ENCODE peak calls at places on chromosomes 1 and 21, in five cellular contexts. K, R, X, A and S are unnamed samples. For H3K4me1 and H3K27me3, the result is how much of the 10 kb centered on the place peaks cover.

GRCh38 chr1:67710417-67710816 is 25.4 kb downstream of the GADD45A start:
- DNase-seq in K (peak), R (no peak), X (no peak), A (no peak), S (no peak)

GRCh38 chr21:44564099-44564498 is 5.5 kb upstream of the KRTAP10-3 start:
- DNase-seq in K (no peak), R (no peak), X (no peak), A (no peak), S (no peak)

GRCh38 chr1:117268926-117269378 is 58.2 kb upstream of the VTCN1 start:
- DNase-seq in K (no peak), R (peak), X (no peak), A (no peak), S (no peak)

GRCh38 chr1:23791434-23792047 is 596 bp downstream of the LYPLA2 start:
- DNase-seq in K (peak), R (peak), X (peak), A (no peak), S (no peak)

GRCh38 chr1:40076895-40077312 is 20.1 kb downstream of the PPT1 start:
- DNase-seq in K (peak), R (no peak), X (no peak), A (no peak), S (no peak)

GRCh38 chr1:45584351-45585109 is 689 bp downstream of the NASP start:
- DNase-seq in K (peak), R (peak), X (peak), A (peak), S (peak)

GRCh38 chr1:225816643-225817538 is 7.0 kb downstream of the EPHX1 start:
- DNase-seq in K (peak), R (no peak), X (no peak), A (peak), S (peak)

GRCh38 chr1:43468403-43468802 is 14.7 kb upstream of the HYI start:
- DNase-seq in K (no peak), R (no peak), X (no peak), A (no peak), S (no peak)

GRCh38 chr1:67590329-67590728 is 94.7 kb upstream of the GADD45A start:
- DNase-seq in K (peak), R (peak), X (peak), A (peak), S (no peak)

GRCh38 chr1:188463919-188464318 is 1635.2 kb downstream of the PLA2G4A start:
- DNase-seq in K (no peak), R (no peak), X (peak), A (no peak), S (no peak)

GRCh38 chr21:38505654-38506523 is 7.6 kb upstream of the ERG start:
- DNase-seq in K (peak), R (peak), X (peak), A (no peak), S (peak)

GRCh38 chr1:67430358-67431155 is at the start of gene SERBP1:
- DNase-seq in K (peak), R (peak), X (peak), A (peak), S (peak)

GRCh38 chr1:31651025-31651424 is 6.3 kb upstream of the PEF1 start:
- DNase-seq in K (no peak), R (no peak), X (no peak), A (no peak), S (no peak)

GRCh38 chr21:46091118-46091517 is 6.8 kb upstream of the COL6A2 start:
- DNase-seq in K (no peak), R (no peak), X (no peak), A (no peak), S (peak)

GRCh38 chr1:225766967-225767413 is 10.6 kb upstream of the SRP9 start:
- DNase-seq in K (peak), R (no peak), X (peak), A (peak), S (peak)

GRCh38 chr1:8970870-8971337 is 25.2 kb downstream of the CA6 start:
- DNase-seq in K (no peak), R (no peak), X (no peak), A (no peak), S (no peak)

GRCh38 chr1:3541930-3542329 is 69.4 kb downstream of the MEGF6 start:
- DNase-seq in K (no peak), R (no peak), X (no peak), A (peak), S (no peak)

DNA sequence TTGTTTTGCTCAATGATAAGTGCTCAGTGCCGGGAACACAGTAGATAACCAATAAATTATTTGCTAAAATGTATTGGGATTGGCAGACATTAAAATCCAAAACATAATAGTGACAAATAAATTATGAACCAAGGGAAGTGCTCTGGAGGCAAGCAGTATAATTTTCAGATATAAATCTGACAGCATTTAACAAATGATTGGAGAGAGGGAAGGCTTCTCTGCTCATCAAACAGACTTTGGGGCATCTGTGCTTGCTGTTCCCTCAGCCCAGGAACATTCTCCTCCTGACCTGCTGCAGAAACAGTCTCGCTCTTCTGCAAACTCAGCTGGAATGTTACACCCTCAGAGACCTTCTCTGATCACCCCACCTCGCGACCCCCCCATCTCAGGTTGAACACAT is 2.2 kb downstream of the CD46 start:
- DNase-seq in K (no peak), R (no peak), X (no peak), A (no peak), S (no peak)
- H3K27ac ChIP-seq in K (no peak), R (no peak), X (no peak), A (no peak), S (no peak)

DNA sequence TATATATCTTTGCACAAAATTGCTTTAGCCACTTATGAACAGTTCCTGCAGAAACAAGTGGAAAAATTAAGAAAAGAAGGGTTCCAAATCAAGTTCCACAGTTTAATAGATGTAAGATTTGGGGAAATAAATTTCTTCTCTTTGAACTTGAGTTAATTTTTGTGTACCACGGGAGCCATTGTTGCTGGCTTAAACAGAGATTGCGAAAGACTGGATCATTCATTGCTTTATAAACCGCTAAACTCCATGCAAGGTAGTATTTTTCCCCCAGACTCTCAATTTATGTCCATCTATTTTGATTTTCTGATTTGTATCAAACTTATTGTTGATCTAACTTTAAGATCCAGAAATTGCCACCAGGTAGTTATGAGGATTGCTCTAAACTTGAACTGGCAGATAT is 246.1 kb upstream of the ADGRL4 start:
- DNase-seq in K (no peak), R (no peak), X (no peak), A (no peak), S (no peak)
- H3K4me1 ChIP-seq in K (under half), R (under half), X (under half), A (under half), S (under half)

GRCh38 chr1:52601519-52601918 is 652 bp upstream of the GPX7 start:
- DNase-seq in K (no peak), R (no peak), X (no peak), A (no peak), S (no peak)
- H3K27me3 ChIP-seq in K (under half), R (under half), X (under half), A (under half), S (under half)

DNA sequence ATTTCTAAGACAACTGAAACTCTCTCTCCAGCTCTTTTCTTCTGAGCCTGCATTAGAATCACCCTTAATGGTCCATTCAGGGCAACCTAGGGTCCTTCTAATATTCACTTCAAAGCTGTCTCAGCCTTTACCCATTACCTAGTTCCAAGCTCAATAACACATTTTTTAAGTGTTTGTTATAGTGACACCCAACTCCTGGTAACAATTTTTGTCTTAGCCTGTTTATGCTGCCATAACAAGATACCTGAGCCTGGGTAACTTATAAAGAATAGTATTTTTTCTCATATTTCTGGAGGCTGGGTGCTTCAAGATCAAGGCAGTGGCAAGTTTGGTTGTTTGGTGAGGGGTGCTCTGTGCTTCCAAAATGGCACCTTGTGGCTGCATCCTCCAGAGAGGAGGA is 531.5 kb upstream of the USP24 start:
- DNase-seq in K (no peak), R (no peak), X (no peak), A (no peak), S (no peak)
- H3K27ac ChIP-seq in K (no peak), R (no peak), X (no peak), A (peak), S (no peak)

DNA sequence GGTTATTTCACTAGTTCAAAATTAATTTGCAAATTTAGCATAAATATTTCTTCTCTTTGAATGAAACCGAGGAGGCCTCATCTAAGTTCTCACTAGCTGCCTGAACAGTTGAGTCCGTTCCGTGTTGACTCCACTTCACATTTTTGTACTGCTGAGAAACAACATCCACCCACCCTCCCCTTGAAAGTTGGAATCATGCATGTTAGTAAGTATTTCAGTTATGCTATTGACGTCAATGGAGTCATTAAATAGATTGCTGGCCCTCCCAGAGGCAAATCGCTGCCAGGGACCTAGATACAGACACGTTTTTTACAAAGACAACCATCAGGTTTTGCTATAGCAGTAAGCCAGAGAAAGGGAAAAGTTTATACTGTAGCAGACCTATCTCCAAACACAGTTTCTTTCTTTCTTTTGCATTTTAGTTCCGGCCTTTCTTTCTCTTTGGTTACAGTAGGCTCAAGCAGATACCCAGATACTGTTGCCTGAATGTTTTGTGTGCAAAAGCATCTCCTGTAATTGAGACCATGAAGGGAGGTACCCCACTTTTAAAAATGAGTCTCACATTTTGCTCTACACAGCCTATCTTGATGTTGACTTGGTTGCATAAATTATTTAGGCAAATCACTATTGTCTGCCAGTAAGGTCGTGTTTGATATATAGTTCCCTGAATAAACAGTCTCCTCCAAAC is 262.6 kb upstream of the SGIP1 start:
- DNase-seq in K (peak), R (peak), X (peak), A (peak), S (peak)
- H3K4me1 ChIP-seq in K (under half), R (under half), X (under half), A (under half), S (half or more)

DNA sequence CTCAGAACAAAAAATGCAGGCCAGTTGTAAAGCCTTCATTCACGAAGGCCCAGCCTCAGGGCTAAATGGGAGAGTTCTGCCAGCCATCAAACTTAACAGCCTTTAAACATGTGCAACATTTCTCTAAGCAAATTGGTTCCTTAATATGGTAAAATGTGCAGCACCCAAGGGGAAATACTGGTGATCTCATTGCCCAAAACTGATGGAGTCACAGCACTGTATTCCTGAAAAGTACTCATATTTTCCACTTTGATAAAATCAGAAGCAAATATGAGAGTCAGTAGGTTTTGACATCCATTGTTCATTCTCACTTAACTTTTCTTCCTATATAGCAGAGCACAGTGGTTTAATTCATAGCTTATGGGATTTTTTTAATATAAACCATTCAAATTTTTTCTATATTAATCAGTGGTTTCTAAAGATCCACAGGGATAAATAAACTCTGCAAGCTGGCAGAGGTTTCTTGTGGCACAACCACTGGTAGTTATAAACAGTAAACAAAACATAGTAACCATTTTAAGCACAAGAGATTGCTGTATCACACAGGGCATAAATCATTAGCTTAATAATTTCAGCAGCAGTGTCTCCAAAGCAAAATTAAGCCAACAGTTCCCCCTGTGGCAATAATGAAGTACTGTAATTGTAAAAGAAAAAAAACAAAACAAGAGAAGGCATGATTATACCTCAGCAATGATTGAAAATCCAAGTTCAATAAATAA is 106.9 kb upstream of the LYPLAL1 start:
- DNase-seq in K (peak), R (peak), X (peak), A (no peak), S (no peak)
- H3K27me3 ChIP-seq in K (under half), R (under half), X (under half), A (under half), S (under half)

GRCh38 chr21:27649323-27649722 is 682.4 kb upstream of the ADAMTS5 start:
- DNase-seq in K (peak), R (no peak), X (no peak), A (no peak), S (peak)

GRCh38 chr21:27647401-27647800 is 680.5 kb upstream of the ADAMTS5 start:
- DNase-seq in K (no peak), R (no peak), X (no peak), A (no peak), S (no peak)

GRCh38 chr21:27646691-27647090 is 679.8 kb upstream of the ADAMTS5 start:
- DNase-seq in K (no peak), R (no peak), X (no peak), A (no peak), S (no peak)

GRCh38 chr21:27648560-27648959 is 681.7 kb upstream of the ADAMTS5 start:
- DNase-seq in K (peak), R (no peak), X (peak), A (no peak), S (peak)

GRCh38 chr21:27647921-27648320 is 681.0 kb upstream of the ADAMTS5 start:
- DNase-seq in K (no peak), R (no peak), X (no peak), A (no peak), S (no peak)
- H3K27ac ChIP-seq in K (no peak), R (no peak), X (no peak), A (no peak), S (peak)

DNA sequence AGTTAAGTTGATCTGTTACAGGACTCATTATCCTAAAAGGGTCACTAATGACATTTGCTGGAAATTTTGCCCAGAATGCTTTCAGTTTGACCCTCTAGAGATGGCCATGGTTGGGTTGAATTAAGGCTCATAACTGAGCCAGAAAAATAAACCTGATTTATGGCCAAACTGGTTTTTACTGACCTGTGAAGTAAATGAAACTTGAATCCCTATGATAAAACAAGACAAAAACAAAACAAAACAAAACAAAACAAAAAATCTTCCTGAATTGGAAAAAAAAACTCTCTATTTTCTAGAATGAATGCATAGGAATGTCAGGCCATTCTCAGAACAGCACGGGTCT is 72.5 kb upstream of the CLDN14 start:
- DNase-seq in K (no peak), R (no peak), X (no peak), A (no peak), S (no peak)
- H3K4me1 ChIP-seq in K (under half), R (under half), X (under half), A (under half), S (under half)

DNA sequence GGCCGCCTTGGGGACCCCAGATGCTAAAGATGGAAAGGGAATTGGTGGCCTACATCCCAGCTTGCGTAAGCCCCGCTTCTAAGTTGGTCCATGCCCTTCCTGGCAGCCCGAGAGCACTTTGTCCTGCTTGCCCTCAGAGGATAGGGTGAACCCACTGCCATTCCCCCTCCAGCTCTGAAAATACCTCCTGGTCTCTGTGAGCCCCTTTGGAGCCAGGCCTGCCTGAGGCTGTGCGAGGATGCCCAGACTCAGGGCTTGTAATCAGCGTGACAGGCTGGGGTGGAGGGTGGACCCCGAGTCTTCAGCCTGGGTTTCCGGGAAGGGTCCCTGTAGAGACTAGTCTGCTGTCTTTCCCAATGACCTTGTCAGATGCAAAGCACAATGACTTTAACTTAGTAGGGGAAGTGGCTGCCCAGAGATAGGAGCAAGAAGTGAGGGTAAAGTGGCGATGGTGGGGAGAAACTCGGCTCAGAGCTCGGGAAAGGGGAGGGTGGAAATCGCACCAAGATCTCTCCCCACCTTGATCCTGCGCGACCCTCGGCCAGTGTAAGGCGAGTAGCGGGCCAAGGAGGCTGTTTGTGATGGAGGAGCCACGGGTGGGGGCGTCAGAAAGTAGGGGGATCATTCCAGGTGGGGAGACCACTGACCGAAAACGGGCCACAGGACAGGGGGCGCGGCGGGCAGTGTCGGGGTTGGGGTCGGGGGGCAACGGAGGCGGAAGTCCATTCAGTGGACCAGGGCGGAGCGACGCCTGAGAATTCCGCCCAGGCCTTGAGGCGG is 2.7 kb upstream of the HES3 start:
- DNase-seq in K (no peak), R (no peak), X (no peak), A (no peak), S (no peak)
- H3K27me3 ChIP-seq in K (under half), R (half or more), X (under half), A (under half), S (under half)